ENCODE peak calls at places on chromosomes 5 and 9, in eight cellular contexts. S, O, H, X, I, Y, R and C are unnamed samples.

GRCh38 chr9:134411451-134412297 is 85.4 kb downstream of the RXRA start:
- DNase-seq in R (no peak), I (no peak), X (no peak), S (no peak), O (peak), H (peak), Y (no peak), C (no peak)

GRCh38 chr9:4397917-4398316 is 92.4 kb upstream of the SLC1A1 start:
- DNase-seq in Y (no peak), R (no peak), S (no peak), O (no peak), X (peak), H (no peak), I (no peak), C (no peak)

GRCh38 chr5:159100022-159100927 is 559 bp upstream of the EBF1 start:
- DNase-seq in R (peak), H (peak), X (peak), O (peak), I (peak), S (peak), Y (peak), C (peak)

GRCh38 chr5:28896949-28897348 is 1858.6 kb upstream of the CDH9 start:
- DNase-seq in O (no peak), R (no peak), S (no peak), X (no peak), I (no peak), Y (no peak), H (no peak), C (no peak)

GRCh38 chr5:9380108-9380507 is 165.8 kb downstream of the SEMA5A start:
- DNase-seq in I (no peak), Y (no peak), S (no peak), O (no peak), H (no peak), R (no peak), X (no peak), C (no peak)

GRCh38 chr5:1913578-1913977 is 30.9 kb upstream of the IRX4 start:
- DNase-seq in I (no peak), Y (peak), H (no peak), S (no peak), O (no peak), R (no peak), X (no peak), C (no peak)

GRCh38 chr5:167839065-167839464 is 452.4 kb upstream of the WWC1 start:
- DNase-seq in R (no peak), I (no peak), X (no peak), H (no peak), O (no peak), S (no peak), Y (no peak), C (no peak)

GRCh38 chr9:121997791-121998190 is 95.3 kb downstream of the TTLL11 start:
- DNase-seq in I (no peak), X (peak), O (no peak), S (peak), H (no peak), Y (no peak), R (no peak), C (peak)

GRCh38 chr5:111563041-111563822 is 50.9 kb upstream of the STARD4 start:
- DNase-seq in X (peak), H (no peak), Y (no peak), I (no peak), S (no peak), O (no peak), R (peak), C (no peak)

GRCh38 chr9:105651806-105652205 is 10.5 kb upstream of the TAL2 start:
- DNase-seq in H (no peak), I (no peak), Y (no peak), O (peak), X (no peak), S (no peak), R (no peak), C (peak)

GRCh38 chr5:172002310-172002709 is 4.1 kb downstream of the FBXW11 start:
- DNase-seq in Y (no peak), O (peak), I (no peak), R (no peak), S (no peak), H (no peak), X (no peak), C (no peak)

GRCh38 chr9:3455088-3455487 is 70.7 kb downstream of the RFX3 start:
- DNase-seq in X (no peak), S (no peak), Y (no peak), O (no peak), I (no peak), R (no peak), H (no peak), C (no peak)

GRCh38 chr9:134373269-134373668 is 47.0 kb downstream of the RXRA start:
- DNase-seq in X (no peak), O (no peak), I (no peak), Y (no peak), S (no peak), R (no peak), H (no peak), C (no peak)

GRCh38 chr9:22342489-22343217 is 104.0 kb upstream of the DMRTA1 start:
- DNase-seq in R (no peak), I (no peak), O (peak), X (peak), Y (no peak), H (no peak), S (peak), C (no peak)

GRCh38 chr9:123678878-123679329 is 251.0 kb downstream of the DENND1A start:
- DNase-seq in O (no peak), Y (no peak), S (no peak), H (no peak), X (no peak), I (no peak), R (peak), C (no peak)

GRCh38 chr5:73818357-73818756 is 192.4 kb downstream of the ARHGEF28 start:
- DNase-seq in I (no peak), Y (no peak), O (no peak), R (peak), H (no peak), S (no peak), X (peak), C (no peak)

GRCh38 chr5:168357881-168358280 is 66.4 kb downstream of the WWC1 start:
- DNase-seq in X (no peak), H (no peak), R (no peak), Y (no peak), I (no peak), O (no peak), S (no peak), C (no peak)

GRCh38 chr9:72538926-72539702 is 17.7 kb downstream of the TMC1 start:
- DNase-seq in Y (no peak), H (no peak), S (no peak), I (no peak), X (no peak), O (no peak), R (no peak), C (no peak)

GRCh38 chr9:89436963-89437625 is 60.8 kb downstream of the SEMA4D start:
- DNase-seq in S (peak), I (peak), X (no peak), H (no peak), Y (peak), O (no peak), R (no peak), C (no peak)

GRCh38 chr9:99356512-99356971 is 134.5 kb downstream of the SEC61B start:
- DNase-seq in H (peak), Y (no peak), R (no peak), S (peak), X (no peak), O (no peak), I (no peak), C (no peak)

GRCh38 chr5:134526483-134527155 is 1.1 kb downstream of the JADE2 start:
- DNase-seq in Y (peak), X (no peak), H (peak), S (peak), R (no peak), I (peak), O (peak), C (no peak)

GRCh38 chr9:136328622-136329041 is 1.3 kb downstream of the GPSM1 start:
- DNase-seq in I (no peak), R (no peak), Y (no peak), X (peak), H (no peak), O (peak), S (no peak), C (peak)

GRCh38 chr9:120538339-120538738 is 41.6 kb downstream of the CDK5RAP2 start:
- DNase-seq in X (peak), H (no peak), I (no peak), Y (no peak), O (no peak), R (no peak), S (no peak), C (no peak)

GRCh38 chr9:126112135-126112720 is 214.4 kb upstream of the MVB12B start:
- DNase-seq in R (no peak), S (no peak), I (no peak), H (no peak), Y (peak), X (no peak), O (no peak), C (no peak)

GRCh38 chr9:124202447-124202971 is 55.2 kb upstream of the NEK6 start:
- DNase-seq in R (no peak), H (peak), S (peak), Y (peak), X (no peak), I (no peak), O (no peak), C (no peak)

GRCh38 chr9:93206576-93207155 is 22.7 kb downstream of the WNK2 start:
- DNase-seq in X (no peak), R (no peak), S (no peak), Y (peak), I (no peak), H (no peak), O (no peak), C (no peak)

GRCh38 chr5:115835481-115835880 is 5.9 kb downstream of the ATG12 start:
- DNase-seq in S (no peak), Y (no peak), O (no peak), R (no peak), I (no peak), H (no peak), X (no peak), C (no peak)

GRCh38 chr5:115842089-115842881 is 550 bp downstream of the AP3S1 start:
- DNase-seq in R (no peak), H (no peak), I (peak), Y (no peak), S (no peak), X (no peak), O (peak), C (peak)

GRCh38 chr5:115841382-115842088 is at the start of the genes AP3S1 and ATG12:
- DNase-seq in Y (peak), X (peak), I (peak), H (peak), O (peak), R (peak), S (peak), C (peak)

GRCh38 chr5:115840825-115841224 is 540 bp downstream of the ATG12 start:
- DNase-seq in Y (no peak), H (no peak), X (no peak), R (no peak), I (no peak), S (no peak), O (no peak), C (no peak)

DNA sequence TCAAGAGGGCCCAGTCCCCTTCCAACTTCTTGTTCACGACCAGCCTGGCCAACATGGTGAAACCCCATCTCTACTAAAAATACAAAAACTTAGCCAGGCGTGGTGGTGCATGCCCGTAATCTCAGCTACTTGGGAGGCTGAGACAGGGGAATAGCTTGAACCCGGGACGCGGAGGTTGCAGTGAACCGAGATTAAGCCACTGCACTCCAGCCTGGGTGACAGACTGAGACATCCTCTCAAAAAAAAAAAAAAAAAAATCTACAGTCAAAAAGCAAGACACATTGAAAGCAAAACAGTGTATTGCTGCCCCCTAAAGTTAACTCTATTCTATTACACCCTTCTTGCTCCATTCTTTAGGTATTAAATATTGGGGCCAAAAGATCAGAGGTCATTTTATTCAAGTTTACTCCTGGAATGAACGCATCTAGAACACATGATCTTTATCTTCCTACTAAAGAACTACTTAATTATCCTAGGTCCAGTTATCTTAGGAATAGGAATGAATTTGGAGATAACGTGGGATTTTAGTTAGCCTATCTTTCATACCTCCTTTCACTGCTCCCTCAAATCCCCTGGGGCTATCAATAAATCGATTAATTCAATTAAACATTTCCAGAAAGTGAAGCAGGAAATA is 2.4 kb downstream of the ATG12 start:
- DNase-seq in H (no peak), S (no peak), R (no peak), Y (peak), X (no peak), O (peak), I (no peak), C (peak)
- H3K4me3 ChIP-seq in H (peak), S (peak), R (peak), Y (no peak), X (peak), O (peak), I (no peak), C (no peak)

GRCh38 chr5:141958773-141959172 is 771 bp upstream of the PCDH12 start:
- DNase-seq in I (no peak), S (no peak), H (no peak), O (no peak), X (no peak), R (no peak), Y (no peak), C (no peak)

GRCh38 chr5:141961466-141961865 is 3.5 kb upstream of the PCDH12 start:
- DNase-seq in R (no peak), S (no peak), O (no peak), I (no peak), H (no peak), Y (no peak), X (no peak), C (no peak)

GRCh38 chr5:141960449-141961323 is 2.7 kb upstream of the PCDH12 start:
- DNase-seq in Y (peak), I (peak), X (peak), R (peak), O (peak), S (peak), H (peak), C (peak)

GRCh38 chr5:141958113-141958512 is at the start of gene PCDH12:
- DNase-seq in O (no peak), H (peak), S (no peak), X (no peak), R (no peak), I (no peak), Y (peak), C (peak)

DNA sequence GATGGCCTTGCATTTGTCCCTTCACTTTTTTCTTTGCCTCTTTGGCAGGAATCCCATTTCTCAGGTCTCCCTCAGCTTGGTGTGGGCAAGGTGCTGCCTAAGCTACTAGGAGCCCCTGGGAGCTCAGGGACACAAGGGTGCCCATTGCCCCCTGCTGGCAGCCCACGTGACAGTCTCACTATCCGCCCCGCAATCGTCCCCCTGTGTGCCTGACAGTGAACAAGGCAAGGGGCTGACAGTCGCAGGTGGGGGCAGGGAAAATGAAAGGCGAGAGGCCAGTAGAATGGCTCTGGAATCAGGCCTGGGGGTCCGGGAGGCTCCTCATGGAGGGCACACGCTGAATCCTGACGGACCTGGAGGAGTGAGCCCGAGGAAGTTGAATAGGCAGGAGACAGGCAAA is 2.0 kb upstream of the PCDH12 start:
- DNase-seq in S (no peak), I (no peak), R (no peak), X (no peak), H (no peak), Y (peak), O (peak), C (peak)
- TF ChIP-seq CTCF in S (no peak), I (peak), R (peak), X (peak), H (peak), Y (peak), O (no peak), C (peak)

GRCh38 chr5:14965815-14966214 is 94.2 kb upstream of the ANKH start:
- DNase-seq in R (no peak), X (no peak), S (no peak), O (no peak), I (no peak), Y (no peak), H (no peak), C (no peak)
- H3K27ac ChIP-seq in R (no peak), X (no peak), S (no peak), O (no peak), I (no peak), Y (no peak), H (no peak), C (no peak)

DNA sequence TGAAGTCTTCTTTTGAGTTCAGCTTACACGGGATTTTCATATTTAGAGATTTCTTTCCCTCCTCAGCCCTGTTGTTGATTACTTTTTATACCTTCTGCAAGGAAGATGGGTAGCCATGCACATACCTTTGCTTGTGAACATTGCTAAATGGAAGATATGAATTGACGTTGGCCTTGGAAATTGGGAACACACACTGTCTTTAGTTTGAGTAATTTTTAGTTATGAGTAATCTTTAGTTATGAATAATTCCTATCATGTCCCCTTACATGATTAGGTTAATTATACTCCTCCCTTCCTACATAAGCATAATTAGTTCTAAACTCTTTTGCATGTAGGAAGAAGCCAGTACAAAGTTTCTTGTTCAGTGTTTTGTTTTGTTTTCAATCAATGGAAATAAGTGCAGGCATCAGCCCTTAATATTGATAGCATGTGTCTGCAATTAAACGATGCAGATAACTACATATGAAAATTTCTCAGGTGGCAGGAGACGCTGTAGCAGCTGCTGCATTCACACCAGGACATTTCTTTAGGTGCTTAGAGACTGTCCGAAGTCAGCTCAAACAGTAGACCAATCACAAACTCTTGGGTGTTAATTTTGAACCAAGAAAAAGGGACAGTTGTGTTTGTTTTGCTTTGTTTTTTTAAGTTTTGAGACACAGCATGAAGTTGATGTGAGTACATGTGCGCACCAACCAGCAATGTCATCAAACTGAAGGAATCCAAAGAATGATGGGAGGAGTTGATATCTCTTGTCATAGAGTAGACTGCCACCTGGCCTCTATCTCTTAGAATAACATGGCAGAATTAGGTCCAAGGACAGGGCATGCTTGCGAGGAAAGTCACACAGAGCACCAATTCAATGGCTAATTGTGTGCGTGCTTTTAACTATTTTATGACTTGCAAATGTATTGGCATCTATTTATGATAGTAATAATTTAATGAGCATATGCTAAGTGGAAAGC is 51.4 kb downstream of the SMARCA2 start:
- DNase-seq in S (no peak), X (peak), I (peak), Y (no peak), O (peak), H (no peak), R (no peak), C (no peak)
- H3K4me3 ChIP-seq in S (no peak), X (no peak), I (no peak), Y (no peak), O (no peak), H (no peak), R (no peak), C (no peak)

GRCh38 chr5:132747064-132747692 is at the start of gene CCNI2:
- DNase-seq in H (no peak), R (no peak), X (no peak), O (peak), S (no peak), I (no peak), Y (peak), C (no peak)
- TF ChIP-seq CTCF in H (peak), R (no peak), X (no peak), O (peak), S (no peak), I (no peak), Y (no peak), C (no peak)

GRCh38 chr5:149358818-149359217 is 972 bp downstream of the PCYOX1L start:
- DNase-seq in R (no peak), O (no peak), H (no peak), Y (no peak), I (no peak), X (no peak), S (no peak), C (no peak)

GRCh38 chr5:149356391-149356790 is 1.5 kb upstream of the PCYOX1L start:
- DNase-seq in O (no peak), R (no peak), H (no peak), Y (no peak), S (no peak), I (no peak), X (no peak), C (no peak)

GRCh38 chr5:149358294-149358651 is 427 bp downstream of the PCYOX1L start:
- DNase-seq in R (no peak), X (no peak), S (peak), I (no peak), O (no peak), H (peak), Y (peak), C (peak)

GRCh38 chr5:149355688-149356087 is 2.2 kb upstream of the PCYOX1L start:
- DNase-seq in H (no peak), I (no peak), S (no peak), R (no peak), X (no peak), Y (no peak), O (no peak), C (no peak)

GRCh38 chr5:149357370-149358293 is at the start of gene PCYOX1L:
- DNase-seq in I (peak), R (peak), H (peak), Y (peak), X (peak), O (peak), S (peak), C (peak)
- H3K27ac ChIP-seq in I (peak), R (peak), H (peak), Y (peak), X (no peak), O (no peak), S (peak), C (peak)